ENCODE peak calls at places on chromosomes 6 and 20, in nine cellular contexts. N is NCI-H526 treated with DMSO at 0.1 percent for 48 hours; W is mucosa of gallbladder; G is GM23248; Q is NCI-H1417; K is fibroblast of lung; L is NCI-H1694; B is HFF-Myc; T is stimulated activated CD8-positive, alpha-beta memory T cell treated with anti-CD3 and anti-CD28 coated beads, Interleukin-2, amount 100 ng/mL, for 1 hour. I is an unnamed sample.
A peak's percentile ranks its signal among the peaks of the same experiment; 100 is the strongest.

GRCh38 chr20:32231847-32232246 is 24.2 kb downstream of the POFUT1 start:
- DNase-seq in B (no peak), N (no peak), L (no peak), K (no peak), W (no peak), G (no peak), Q (no peak), T (no peak), I (no peak)

GRCh38 chr6:81331526-81331925 is 421.0 kb downstream of the TENT5A start:
- DNase-seq in Q (no peak), W (no peak), N (no peak), G (peak; percentile 89), K (no peak), B (no peak), L (no peak), T (no peak), I (no peak)

GRCh38 chr6:149899486-149899885 is 1.6 kb upstream of the RAET1E start:
- DNase-seq in L (no peak), Q (no peak), K (no peak), G (no peak), B (no peak), T (no peak), W (no peak), N (no peak), I (no peak)

GRCh38 chr20:41650221-41650948 is 32.2 kb upstream of the CHD6 start:
- DNase-seq in B (no peak), G (no peak), T (no peak), K (no peak), N (peak; percentile 100), L (peak; percentile 30), Q (peak; percentile 100), W (peak; percentile 44), I (no peak)

GRCh38 chr20:10550204-10551118 is 115.4 kb downstream of the SLX4IP start:
- DNase-seq in W (no peak), L (no peak), B (no peak), N (no peak), Q (no peak), K (no peak), T (no peak), G (no peak), I (no peak)

GRCh38 chr20:47502801-47503239 is 1.1 kb downstream of the NCOA3 start:
- DNase-seq in G (peak; percentile 76), T (no peak), N (peak; percentile 71), Q (peak; percentile 74), L (no peak), B (no peak), W (no peak), K (peak; percentile 54), I (no peak)

GRCh38 chr6:99816795-99817194 is 177.2 kb downstream of the MCHR2 start:
- DNase-seq in Q (no peak), L (no peak), G (no peak), B (no peak), K (no peak), T (no peak), W (no peak), N (no peak), I (no peak)

GRCh38 chr20:63124782-63125580 is 91.0 kb downstream of the YTHDF1 start:
- DNase-seq in K (no peak), L (no peak), Q (no peak), T (no peak), G (no peak), N (no peak), B (no peak), W (no peak), I (peak; percentile 5)

GRCh38 chr6:82362868-82363267 is 749 bp upstream of the TPBG start:
- DNase-seq in B (peak; percentile 94), Q (no peak), G (peak; percentile 95), T (no peak), K (peak; percentile 85), N (no peak), L (no peak), W (no peak), I (no peak)

GRCh38 chr20:12179692-12180091 is 262.0 kb downstream of the BTBD3 start:
- DNase-seq in N (peak; percentile 19), W (no peak), T (no peak), B (no peak), Q (no peak), G (no peak), K (no peak), L (no peak), I (no peak)

GRCh38 chr6:33718713-33719112 is 7.2 kb upstream of the UQCC2 start:
- DNase-seq in Q (no peak), K (no peak), L (no peak), W (no peak), G (no peak), N (no peak), T (no peak), B (no peak), I (no peak)

GRCh38 chr6:89311853-89312531 is 3.1 kb downstream of the GABRR2 start:
- DNase-seq in B (peak; percentile 51), N (no peak), K (peak; percentile 70), T (no peak), W (peak; percentile 60), G (peak; percentile 80), L (peak; percentile 70), Q (peak; percentile 62), I (peak; percentile 63)

GRCh38 chr20:4829494-4830211 is 107.9 kb downstream of the PRND start:
- DNase-seq in L (no peak), G (no peak), B (no peak), K (no peak), T (no peak), W (no peak), Q (no peak), N (no peak), I (no peak)

I was measured in mesothelial cell of epicardium.